ENCODE peak calls at places on chromosomes 13 and 19, in eight cellular contexts. M is H7, F is astrocyte, H is left ventricle myocardium inferior, S is epithelial cell of proximal tubule, W is heart right ventricle, P is adipocyte, Z is ovary. G is an unnamed sample.

GRCh38 chr13:47672245-47672975 is 328.7 kb downstream of the SUCLA2 start:
- DNase-seq in M (no peak), Z (no peak), F (peak), P (peak), W (no peak), H (no peak), S (no peak), G (no peak)

GRCh38 chr13:32316030-32316344 is 679 bp downstream of the BRCA2 start:
- DNase-seq in Z (no peak), M (no peak), S (no peak), W (no peak), P (no peak), H (no peak), F (no peak), G (no peak)

GRCh38 chr19:10936661-10937084 is 8.1 kb downstream of the TIMM29 start:
- DNase-seq in W (peak), P (peak), F (peak), S (peak), H (no peak), M (peak), Z (peak), G (peak)

GRCh38 chr19:35117017-35117570 is 1.5 kb downstream of the FXYD3 start:
- DNase-seq in F (no peak), S (no peak), W (no peak), H (no peak), M (no peak), P (no peak), Z (no peak), G (no peak)

GRCh38 chr19:43713208-43713607 is 2.7 kb upstream of the IRGC start:
- DNase-seq in H (no peak), S (no peak), W (no peak), P (no peak), F (no peak), Z (no peak), M (no peak), G (no peak)

GRCh38 chr19:43465468-43466120 is at the start of gene LYPD3:
- DNase-seq in W (no peak), M (peak), Z (peak), F (no peak), S (no peak), H (no peak), P (no peak), G (peak)

GRCh38 chr19:37333457-37333856 is 37.4 kb upstream of the ZNF527 start:
- DNase-seq in W (no peak), S (no peak), F (peak), M (no peak), P (no peak), H (no peak), Z (no peak), G (peak)

GRCh38 chr19:48994035-48994386 is 324 bp downstream of the RUVBL2 start:
- DNase-seq in F (no peak), W (no peak), H (no peak), Z (no peak), M (no peak), S (no peak), P (peak), G (no peak)

DNA sequence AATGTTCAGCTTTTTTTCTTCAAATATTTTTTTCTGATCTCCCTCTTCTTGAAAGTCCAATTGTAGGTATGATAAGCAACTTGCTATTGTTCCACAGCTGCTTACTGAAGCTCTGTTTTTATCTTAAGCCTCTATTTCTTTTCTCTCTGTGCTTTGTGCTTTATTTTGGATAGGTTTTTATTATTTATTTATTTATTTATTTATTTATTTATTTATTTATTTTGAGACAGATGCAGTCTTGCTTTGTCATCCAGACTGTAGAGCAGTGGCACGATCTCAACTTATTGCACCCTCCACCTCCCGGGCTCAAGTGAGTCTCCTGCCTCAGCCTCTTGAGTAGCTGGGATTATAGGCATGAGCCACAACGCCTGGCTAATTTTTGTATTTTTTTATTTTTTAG is 199.4 kb downstream of the KLF12 start:
- DNase-seq in Z (no peak), W (no peak), P (no peak), H (no peak), S (no peak), F (no peak), M (no peak), G (no peak)
- H3K4me3 ChIP-seq in Z (no peak), W (no peak), P (no peak), H (no peak), S (no peak), F (no peak), M (no peak), G (no peak)

DNA sequence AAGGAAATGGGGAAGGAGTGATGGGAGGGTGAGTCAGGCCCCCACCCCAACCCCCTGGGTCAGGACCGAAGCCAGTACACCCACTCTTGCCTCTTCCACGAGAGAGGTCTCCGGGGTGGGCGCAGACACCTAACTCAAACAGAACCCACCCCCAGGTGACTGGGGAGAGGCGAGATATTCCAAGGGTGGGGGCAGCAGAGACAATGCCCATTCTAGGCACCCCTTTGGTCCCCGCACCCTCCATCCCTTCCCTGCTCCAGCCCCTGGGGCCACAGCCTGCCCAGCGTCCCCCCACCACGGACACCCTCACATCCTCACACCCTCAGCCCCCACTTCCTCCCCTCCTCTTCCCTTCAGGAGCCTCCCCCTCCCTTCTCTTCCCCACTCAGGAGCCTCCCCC is 682 bp downstream of the ZSCAN18 start:
- DNase-seq in Z (no peak), W (no peak), P (no peak), H (no peak), M (no peak), F (no peak), S (no peak), G (no peak)
- H3K4me3 ChIP-seq in Z (peak), W (peak), P (peak), H (peak), M (peak), F (no peak), S (peak), G (peak)

GRCh38 chr19:6719540-6719861 is 949 bp downstream of the C3 start:
- DNase-seq in F (no peak), M (no peak), Z (no peak), S (no peak), H (no peak), P (no peak), W (no peak), G (no peak)
- H3K4me3 ChIP-seq in F (no peak), M (no peak), Z (peak), S (peak), H (peak), P (peak), W (peak), G (no peak)

GRCh38 chr13:30463820-30464495 is 1.8 kb downstream of the HMGB1 start:
- DNase-seq in M (no peak), P (peak), Z (peak), W (peak), F (peak), S (no peak), H (peak), G (peak)

GRCh38 chr13:30464496-30465351 is 1.0 kb downstream of the HMGB1 start:
- DNase-seq in H (peak), S (no peak), M (peak), P (peak), W (peak), F (peak), Z (peak), G (peak)

GRCh38 chr13:30465541-30466357 is at the start of gene HMGB1:
- DNase-seq in P (peak), S (peak), F (peak), W (peak), H (peak), Z (peak), M (peak), G (peak)

GRCh38 chr13:30466841-30467252 is 1.1 kb upstream of the HMGB1 start:
- DNase-seq in Z (no peak), S (no peak), W (no peak), F (peak), P (peak), H (no peak), M (no peak), G (no peak)

GRCh38 chr13:30466358-30466714 is 600 bp upstream of the HMGB1 start:
- DNase-seq in S (no peak), F (peak), P (peak), W (no peak), Z (no peak), H (no peak), M (peak), G (peak)
- H3K4me3 ChIP-seq in S (peak), F (peak), P (peak), W (peak), Z (no peak), H (peak), M (peak), G (no peak)

GRCh38 chr13:36914648-36915047 is 5.4 kb downstream of the SMAD9 start:
- DNase-seq in Z (no peak), F (no peak), W (no peak), S (no peak), H (no peak), M (no peak), P (no peak), G (no peak)

GRCh38 chr13:36913463-36913862 is 6.6 kb downstream of the SMAD9 start:
- DNase-seq in S (no peak), P (no peak), H (no peak), Z (no peak), M (no peak), W (no peak), F (no peak), G (no peak)

GRCh38 chr13:36912983-36913382 is 7.1 kb downstream of the SMAD9 start:
- DNase-seq in M (no peak), F (no peak), P (no peak), H (no peak), Z (no peak), S (no peak), W (no peak), G (no peak)

GRCh38 chr13:36910545-36910944 is 9.5 kb downstream of the SMAD9 start:
- DNase-seq in H (no peak), M (no peak), F (no peak), S (no peak), Z (no peak), W (no peak), P (no peak), G (no peak)

GRCh38 chr13:36912369-36912768 is 7.7 kb downstream of the SMAD9 start:
- DNase-seq in Z (no peak), F (no peak), W (no peak), H (no peak), P (no peak), S (no peak), M (no peak), G (no peak)
- H3K4me3 ChIP-seq in Z (no peak), F (no peak), W (no peak), H (no peak), P (no peak), S (no peak), M (no peak), G (no peak)

GRCh38 chr19:19662866-19663291 is 597 bp downstream of the ATP13A1 start:
- DNase-seq in M (no peak), H (peak), Z (no peak), F (no peak), W (no peak), S (no peak), P (no peak), G (no peak)
- H3K4me3 ChIP-seq in M (peak), H (peak), Z (peak), F (peak), W (peak), S (peak), P (peak), G (peak)

DNA sequence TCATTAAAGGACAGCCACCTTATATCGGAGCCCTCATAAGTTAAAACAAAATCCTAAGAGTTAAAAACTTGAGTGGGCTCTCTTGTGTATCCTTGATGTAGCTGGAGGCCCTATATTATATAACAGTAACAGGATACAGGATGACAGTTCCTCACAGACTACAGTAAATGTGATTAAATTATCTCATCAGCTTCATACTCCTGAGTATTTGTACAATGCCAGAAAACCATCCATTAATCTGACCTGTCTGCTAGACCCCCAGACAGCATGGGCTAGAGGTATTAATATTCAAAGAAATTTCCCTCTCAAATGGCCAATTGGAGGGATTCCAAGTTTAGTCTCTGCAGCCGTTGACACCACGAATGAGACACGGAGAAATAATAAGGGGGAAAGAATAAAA is 155.7 kb upstream of the KLF12 start:
- DNase-seq in P (no peak), H (no peak), W (no peak), Z (no peak), F (no peak), S (no peak), M (no peak), G (no peak)
- H3K4me3 ChIP-seq in P (peak), H (peak), W (peak), Z (no peak), F (peak), S (peak), M (no peak), G (no peak)

G was measured in bronchial epithelial cell.